ENCODE peak calls at places on chromosome 1, in ten cellular contexts. I is HFFc6, J is tibial nerve, A is astrocyte of the spinal cord, T is OCI-LY7, D is heart left ventricle, F is neural crest cell, Y is kidney, V is brain microvascular endothelial cell, Q is thoracic aorta. H is an unnamed sample.

GRCh38 chr1:168476588-168477379 is 67.0 kb downstream of the XCL2 start:
- DNase-seq in I (no peak), J (no peak), A (no peak), T (no peak), D (no peak), F (no peak), Y (no peak), V (no peak), Q (no peak), H (no peak)

GRCh38 chr1:154221815-154222081 is 993 bp downstream of the UBAP2L start:
- DNase-seq in I (peak; percentile 71), J (peak; percentile 6), A (peak; percentile 79), T (peak; percentile 37), D (no peak), F (no peak), Y (no peak), V (peak; percentile 54), Q (no peak), H (no peak)

GRCh38 chr1:89733748-89734147 is 87.1 kb upstream of the LRRC8D start:
- DNase-seq in I (no peak), J (no peak), A (no peak), T (no peak), D (no peak), F (no peak), Y (no peak), V (no peak), Q (no peak), H (no peak)

GRCh38 chr1:170927955-170928850 is 7.1 kb upstream of the MROH9 start:
- DNase-seq in I (no peak), J (no peak), A (no peak), T (no peak), D (no peak), F (no peak), Y (no peak), V (peak; percentile 29), Q (no peak), H (no peak)

GRCh38 chr1:222010306-222010705 is 268.4 kb upstream of the DUSP10 start:
- DNase-seq in I (no peak), J (no peak), A (no peak), T (no peak), D (no peak), F (no peak), Y (no peak), V (no peak), Q (no peak), H (no peak)

GRCh38 chr1:22153653-22154052 is 10.8 kb upstream of the WNT4 start:
- DNase-seq in I (no peak), J (no peak), A (no peak), T (no peak), D (no peak), F (no peak), Y (no peak), V (no peak), Q (no peak), H (no peak)

GRCh38 chr1:61221642-61222041 is 139.3 kb downstream of the NFIA start:
- DNase-seq in I (no peak), J (no peak), A (no peak), T (no peak), D (no peak), F (no peak), Y (no peak), V (no peak), Q (no peak), H (no peak)

GRCh38 chr1:9724706-9725476 is 73.4 kb downstream of the PIK3CD start:
- DNase-seq in I (peak; percentile 54), J (peak; percentile 23), A (peak; percentile 34), T (peak; percentile 78), D (no peak), F (peak; percentile 65), Y (peak; percentile 79), V (peak; percentile 21), Q (no peak), H (peak; percentile 63)

GRCh38 chr1:39061951-39062350 is 35.8 kb downstream of the NDUFS5 start:
- DNase-seq in I (peak; percentile 8), J (no peak), A (peak; percentile 22), T (no peak), D (no peak), F (no peak), Y (no peak), V (no peak), Q (no peak), H (no peak)

GRCh38 chr1:160092366-160093068 is 5.9 kb downstream of the IGSF8 start:
- DNase-seq in I (no peak), J (no peak), A (no peak), T (no peak), D (no peak), F (no peak), Y (no peak), V (no peak), Q (no peak), H (no peak)

DNA sequence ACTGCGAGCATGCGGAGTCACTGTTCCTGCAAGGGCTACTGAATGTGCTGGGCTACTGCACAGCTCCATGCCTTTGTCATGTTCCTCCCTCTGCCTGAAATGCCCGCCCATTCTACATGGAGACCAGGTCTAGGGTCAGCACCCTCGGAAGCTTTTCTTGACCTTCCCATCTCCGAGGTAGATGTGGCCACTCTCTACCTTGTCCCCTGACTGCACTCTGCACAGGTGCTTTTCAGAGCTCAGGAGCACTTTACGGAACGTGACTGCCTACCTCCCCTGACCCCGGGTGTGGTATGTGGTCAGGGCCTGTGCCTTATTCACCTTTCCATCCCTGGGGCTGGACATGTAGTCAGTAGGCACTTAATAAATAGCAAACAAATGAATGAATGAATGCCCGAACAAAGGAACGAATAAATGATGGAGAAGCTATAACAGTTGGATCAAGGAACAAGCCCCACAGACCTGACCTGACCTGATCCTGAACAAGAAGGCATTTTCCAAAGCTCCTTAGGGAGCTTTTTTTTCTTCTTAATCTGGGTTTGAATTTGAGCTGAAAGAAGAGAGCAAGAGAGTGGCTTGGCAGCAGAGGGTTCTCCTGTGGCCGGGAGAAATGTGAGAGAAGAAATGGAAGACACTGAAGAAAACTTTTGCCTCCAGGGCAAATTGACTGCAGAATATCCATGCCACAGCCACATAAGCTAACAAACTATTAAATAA is 7.9 kb downstream of the RD3 start:
- DNase-seq in I (peak; percentile 11), J (no peak), A (no peak), T (no peak), D (no peak), F (no peak), Y (no peak), V (no peak), Q (no peak), H (no peak)
- TF ChIP-seq CTCF in I (no peak), J (no peak), A (no peak), T (no peak), D (no peak), F (no peak), Y (no peak), V (no peak), Q (no peak), H (no peak)

DNA sequence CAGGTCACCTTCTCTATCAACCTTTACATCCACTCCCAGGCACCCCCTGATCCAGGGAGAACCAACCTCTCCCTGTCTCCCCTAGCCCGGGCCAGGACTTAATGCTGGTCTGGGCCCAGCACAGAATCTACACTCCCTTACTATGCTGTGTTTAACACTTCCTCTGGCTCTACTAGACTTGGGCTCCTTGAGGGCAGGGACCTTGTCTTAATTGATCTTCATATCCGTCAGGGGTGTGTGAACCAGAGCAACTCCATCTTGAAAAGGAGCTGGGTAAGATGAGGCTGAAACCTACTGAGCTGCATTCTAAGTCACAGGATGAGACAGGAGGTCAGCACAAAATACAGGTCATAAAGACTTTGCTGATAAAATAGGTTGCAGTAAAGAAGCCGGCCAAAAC is 98.9 kb downstream of the SSBP3 start:
- DNase-seq in I (no peak), J (no peak), A (no peak), T (no peak), D (no peak), F (no peak), Y (no peak), V (no peak), Q (no peak), H (no peak)
- TF ChIP-seq CTCF in I (no peak), J (no peak), A (no peak), T (no peak), D (no peak), F (no peak), Y (no peak), V (no peak), Q (no peak), H (no peak)

GRCh38 chr1:96944743-96945142 is 223.2 kb downstream of the PTBP2 start:
- DNase-seq in I (no peak), J (no peak), A (no peak), T (no peak), D (no peak), F (no peak), Y (no peak), V (no peak), Q (no peak), H (no peak)
- TF ChIP-seq CTCF in I (no peak), J (no peak), A (no peak), T (no peak), D (no peak), F (no peak), Y (no peak), V (no peak), Q (no peak), H (no peak)

GRCh38 chr1:93815738-93816110 is 63.3 kb downstream of the DNTTIP2 start:
- DNase-seq in I (no peak), J (no peak), A (no peak), T (no peak), D (no peak), F (no peak), Y (no peak), V (peak; percentile 30), Q (no peak), H (no peak)

GRCh38 chr1:93813076-93813475 is 65.9 kb downstream of the DNTTIP2 start:
- DNase-seq in I (no peak), J (no peak), A (no peak), T (no peak), D (no peak), F (no peak), Y (no peak), V (no peak), Q (no peak), H (no peak)

GRCh38 chr1:93811646-93812045 is 67.4 kb downstream of the DNTTIP2 start:
- DNase-seq in I (peak; percentile 55), J (no peak), A (no peak), T (no peak), D (no peak), F (no peak), Y (no peak), V (no peak), Q (no peak), H (no peak)

GRCh38 chr1:93814795-93815737 is 63.9 kb downstream of the DNTTIP2 start:
- DNase-seq in I (no peak), J (no peak), A (peak; percentile 80), T (no peak), D (no peak), F (no peak), Y (no peak), V (peak; percentile 56), Q (no peak), H (no peak)

DNA sequence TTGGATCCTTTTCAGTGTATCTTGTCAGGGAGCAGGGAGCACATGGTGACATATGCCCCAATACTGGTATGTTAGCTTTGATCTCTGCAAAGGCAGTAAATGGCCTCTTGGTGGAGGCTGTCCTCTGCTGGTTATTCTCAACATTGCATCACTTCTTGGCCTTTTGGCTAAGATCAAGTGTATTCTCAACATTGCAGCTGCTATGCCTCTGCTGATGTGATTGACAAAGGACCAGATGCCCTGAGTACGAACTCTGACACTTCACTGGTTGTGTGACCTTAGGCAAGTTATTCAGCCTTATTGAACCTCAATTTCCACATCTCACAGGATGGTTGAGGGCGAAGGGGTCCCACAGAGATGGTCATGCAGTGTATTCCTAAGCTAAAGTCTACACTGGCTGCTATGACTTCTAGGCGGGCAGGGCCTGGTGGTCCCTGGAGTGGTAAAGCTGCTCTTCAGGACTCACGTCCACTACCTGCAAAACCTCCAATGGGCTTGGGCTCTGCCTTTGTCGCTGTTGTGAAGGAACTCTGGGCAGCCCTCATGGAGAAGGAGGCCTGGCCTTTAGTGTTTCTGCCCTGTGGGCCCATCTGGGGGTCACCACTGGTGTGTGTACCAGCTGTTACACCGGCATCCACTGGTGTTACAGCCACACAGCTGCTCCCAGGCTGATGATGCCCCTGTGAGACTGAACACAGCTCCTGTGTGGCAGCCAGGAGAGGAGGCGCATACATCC is 64.8 kb downstream of the DNTTIP2 start:
- DNase-seq in I (peak; percentile 79), J (peak; percentile 84), A (peak; percentile 85), T (peak; percentile 85), D (peak; percentile 64), F (peak; percentile 61), Y (no peak), V (peak; percentile 79), Q (peak; percentile 4), H (peak; percentile 54)
- TF ChIP-seq CTCF in I (peak; percentile 97), J (peak; percentile 89), A (peak; percentile 99), T (peak; percentile 100), D (peak; percentile 94), F (peak; percentile 95), Y (peak; percentile 100), V (peak; percentile 98), Q (peak; percentile 93), H (peak; percentile 99)